ENCODE peak calls at places on chromosomes 6 and 20, in ten cellular contexts. F is kidney glomerular epithelial cell; J is hepatocyte; S is Ammon's horn; O is T-helper 9 cell; V is activated T-cell treated with anti-CD3 and anti-CD28 coated beads, Interleukin-2, amount 50 U/mL, for 4 hours; Q is endothelial cell; H is iris pigment epithelial cell; K is stimulated activated naive CD8-positive, alpha-beta T cell treated with anti-CD3 and anti-CD28 coated beads, Interleukin-15, Interleukin-2, amounts not matched to agents 100 U/mL and 50 U/mL, for 24 hours; G is activated CD4-positive, alpha-beta T cell treated with anti-CD3 and anti-CD28 coated beads, Interleukin-2, amount 50 U/mL, for 48 hours. B is an unnamed sample.

GRCh38 chr6:111958534-111958933 is 85.3 kb upstream of the FYN start:
- DNase-seq in F (no peak), J (no peak), S (no peak), O (no peak), V (no peak), Q (no peak), H (no peak), K (no peak), G (no peak), B (no peak)

GRCh38 chr6:166862287-166862977 is 93.9 kb downstream of the RNASET2 start:
- DNase-seq in F (peak), J (peak), S (peak), O (peak), V (peak), Q (peak), H (no peak), K (peak), G (peak), B (no peak)

GRCh38 chr6:31354248-31354647 is 2.7 kb downstream of the HLA-B start:
- DNase-seq in F (no peak), J (no peak), S (no peak), O (peak), V (no peak), Q (no peak), H (no peak), K (no peak), G (no peak), B (no peak)

GRCh38 chr20:63369724-63370622 is 8.8 kb upstream of the CHRNA4 start:
- DNase-seq in F (no peak), J (no peak), S (no peak), O (no peak), V (no peak), Q (no peak), H (no peak), K (no peak), G (no peak), B (no peak)

GRCh38 chr6:26223677-26224546 is 136.7 kb downstream of the HFE start:
- DNase-seq in F (peak), J (peak), S (peak), O (peak), V (peak), Q (no peak), H (peak), K (peak), G (peak), B (no peak)

GRCh38 chr6:169960531-169960890 is 209.1 kb downstream of the ERMARD start:
- DNase-seq in F (no peak), J (no peak), S (no peak), O (no peak), V (no peak), Q (no peak), H (no peak), K (no peak), G (no peak), B (no peak)

GRCh38 chr20:3227511-3227910 is 11.5 kb downstream of the SLC4A11 start:
- DNase-seq in F (peak), J (no peak), S (no peak), O (no peak), V (no peak), Q (no peak), H (no peak), K (no peak), G (no peak), B (no peak)

GRCh38 chr6:161411265-161411944 is 137.5 kb upstream of the AGPAT4 start:
- DNase-seq in F (peak), J (no peak), S (no peak), O (no peak), V (no peak), Q (no peak), H (peak), K (no peak), G (no peak), B (no peak)

GRCh38 chr6:138818496-138819194 is 22.8 kb downstream of the ECT2L start:
- DNase-seq in F (no peak), J (no peak), S (no peak), O (no peak), V (no peak), Q (no peak), H (no peak), K (peak), G (no peak), B (no peak)

GRCh38 chr6:6588064-6588923 is at the start of gene LY86:
- DNase-seq in F (no peak), J (peak), S (peak), O (no peak), V (no peak), Q (no peak), H (no peak), K (no peak), G (no peak), B (no peak)

B was measured in D721Med.